ENCODE peak calls at places on chromosomes 12 and 14, in eight cellular contexts. A is GM23338, H is fibroblast of lung, R is cardiac muscle cell, Z is mammary epithelial cell, K is hepatocyte, E is tibial artery, M is A549. T is an unnamed sample.
A peak's percentile ranks its signal among the peaks of the same experiment; 100 is the strongest.

GRCh38 chr12:14614704-14615121 is 47.0 kb upstream of the PLBD1 start:
- DNase-seq in M (no peak), R (no peak), Z (no peak), A (peak; percentile 14), E (no peak), K (no peak), H (no peak), T (peak; percentile 33)

GRCh38 chr14:104390221-104390931 is 189.2 kb upstream of the C14orf180 start:
- DNase-seq in E (no peak), A (no peak), Z (no peak), R (no peak), H (no peak), K (no peak), M (no peak), T (no peak)

GRCh38 chr12:49562233-49562632 is 5.7 kb downstream of the MCRS1 start:
- DNase-seq in K (no peak), E (no peak), A (no peak), Z (no peak), H (no peak), R (no peak), M (no peak), T (no peak)

GRCh38 chr12:57700317-57700716 is 6.4 kb downstream of the OS9 start:
- DNase-seq in R (no peak), A (no peak), K (no peak), H (no peak), Z (no peak), E (no peak), M (no peak), T (no peak)

GRCh38 chr12:24902521-24903304 is 46.2 kb downstream of the BCAT1 start:
- DNase-seq in H (peak; percentile 52), R (peak; percentile 45), Z (peak; percentile 40), A (peak; percentile 79), E (no peak), K (peak; percentile 28), M (no peak), T (no peak)

GRCh38 chr14:104895786-104896642 is 28.7 kb upstream of the PLD4 start:
- DNase-seq in M (no peak), E (no peak), R (no peak), K (peak; percentile 16), A (no peak), Z (no peak), H (no peak), T (no peak)

GRCh38 chr14:100106260-100106659 is 41.0 kb downstream of the EVL start:
- DNase-seq in A (no peak), Z (no peak), M (no peak), R (no peak), H (no peak), E (peak; percentile 17), K (no peak), T (no peak)

GRCh38 chr12:2960432-2960956 is 1.3 kb downstream of the TEAD4 start:
- DNase-seq in H (peak; percentile 64), K (peak; percentile 42), E (no peak), M (peak; percentile 40), A (no peak), R (no peak), Z (peak; percentile 45), T (no peak)

GRCh38 chr14:34488528-34488927 is 26.5 kb upstream of the SPTSSA start:
- DNase-seq in M (no peak), Z (no peak), E (no peak), A (no peak), R (no peak), K (no peak), H (no peak), T (no peak)

GRCh38 chr12:59736359-59736758 is 140.5 kb downstream of the SLC16A7 start:
- DNase-seq in H (no peak), Z (no peak), M (no peak), K (no peak), A (no peak), R (no peak), E (no peak), T (no peak)

GRCh38 chr14:69708586-69709169 is 58.3 kb upstream of the SRSF5 start:
- DNase-seq in M (no peak), H (no peak), Z (no peak), A (peak; percentile 74), K (no peak), R (peak; percentile 30), E (no peak), T (no peak)

GRCh38 chr12:30622509-30622908 is 73.2 kb downstream of the IPO8 start:
- DNase-seq in A (no peak), M (no peak), E (no peak), K (no peak), H (peak; percentile 70), Z (peak; percentile 66), R (no peak), T (no peak)

GRCh38 chr12:120483621-120484020 is 12.3 kb upstream of the DYNLL1 start:
- DNase-seq in R (no peak), Z (no peak), K (no peak), H (no peak), A (no peak), E (no peak), M (no peak), T (no peak)

GRCh38 chr12:119938049-119938667 is 50.9 kb upstream of the BICDL1 start:
- DNase-seq in R (peak; percentile 63), E (peak; percentile 37), K (peak; percentile 74), H (peak; percentile 20), A (peak; percentile 83), Z (peak; percentile 27), M (peak; percentile 81), T (peak; percentile 46)

GRCh38 chr14:88129306-88130056 is 124.5 kb downstream of the GPR65 start:
- DNase-seq in Z (no peak), E (peak; percentile 24), H (peak; percentile 77), M (no peak), A (peak; percentile 28), K (peak; percentile 36), R (peak; percentile 10), T (no peak)

GRCh38 chr12:93886533-93887511 is 209.6 kb downstream of the CRADD start:
- DNase-seq in H (peak; percentile 96), A (no peak), E (no peak), K (no peak), Z (no peak), R (no peak), M (no peak), T (no peak)

GRCh38 chr14:75426332-75427125 is 1.3 kb upstream of the JDP2 start:
- DNase-seq in Z (no peak), E (no peak), K (no peak), M (no peak), H (no peak), R (no peak), A (no peak), T (peak; percentile 64)
- H3K4me1 ChIP-seq in Z (peaks cover 11% of the 10 kb centered on the region), E (peaks cover 28% of the 10 kb centered on the region), K (peaks cover 35% of the 10 kb centered on the region), M (peaks cover 45% of the 10 kb centered on the region), H (peaks cover 6% of the 10 kb centered on the region), R (peaks cover 26% of the 10 kb centered on the region), A (peaks cover 25% of the 10 kb centered on the region), T (peaks cover 10% of the 10 kb centered on the region)

GRCh38 chr14:93972618-93973205 is 3.7 kb downstream of the ASB2 start:
- DNase-seq in Z (no peak), E (no peak), H (no peak), M (no peak), A (no peak), K (no peak), R (no peak), T (no peak)
- H3K4me1 ChIP-seq in Z (no peaks in the 10 kb centered on the region), E (peaks cover 55% of the 10 kb centered on the region), H (no peaks in the 10 kb centered on the region), M (no peaks in the 10 kb centered on the region), A (no peaks in the 10 kb centered on the region), K (no peaks in the 10 kb centered on the region), R (peaks cover 51% of the 10 kb centered on the region), T (peaks cover 38% of the 10 kb centered on the region)

GRCh38 chr12:78081590-78082314 is 251.1 kb downstream of the NAV3 start:
- DNase-seq in R (no peak), M (no peak), K (no peak), Z (no peak), A (no peak), H (no peak), E (no peak), T (no peak)

GRCh38 chr12:78085562-78086182 is 255.0 kb downstream of the NAV3 start:
- DNase-seq in K (no peak), A (no peak), M (no peak), E (no peak), Z (peak; percentile 60), R (no peak), H (peak; percentile 71), T (no peak)

GRCh38 chr12:78088391-78088832 is 257.7 kb downstream of the NAV3 start:
- DNase-seq in M (peak; percentile 1), Z (no peak), R (no peak), E (no peak), K (no peak), A (no peak), H (no peak), T (peak; percentile 53)

GRCh38 chr12:78086553-78087362 is 256.1 kb downstream of the NAV3 start:
- DNase-seq in M (peak; percentile 1), H (no peak), Z (no peak), R (no peak), A (no peak), E (no peak), K (no peak), T (no peak)

GRCh38 chr12:78087363-78087675 is 256.6 kb downstream of the NAV3 start:
- DNase-seq in R (no peak), E (no peak), Z (no peak), A (no peak), M (no peak), H (peak; percentile 30), K (no peak), T (no peak)
- H3K4me1 ChIP-seq in R (no peaks in the 10 kb centered on the region), E (no peaks in the 10 kb centered on the region), Z (no peaks in the 10 kb centered on the region), A (no peaks in the 10 kb centered on the region), M (no peaks in the 10 kb centered on the region), H (peaks cover 10% of the 10 kb centered on the region), K (no peaks in the 10 kb centered on the region), T (peaks cover 5% of the 10 kb centered on the region)

GRCh38 chr14:96106891-96107290 is 67.7 kb downstream of the C14orf132 start:
- DNase-seq in K (no peak), M (no peak), A (no peak), H (no peak), E (peak; percentile 12), Z (no peak), R (no peak), T (no peak)

GRCh38 chr14:96104469-96105057 is 65.4 kb downstream of the C14orf132 start:
- DNase-seq in A (no peak), K (peak; percentile 80), R (no peak), Z (peak; percentile 98), M (peak; percentile 75), H (peak; percentile 98), E (peak; percentile 90), T (peak; percentile 76)

GRCh38 chr14:96103560-96104460 is 64.6 kb downstream of the C14orf132 start:
- DNase-seq in M (no peak), K (no peak), E (peak; percentile 17), A (no peak), H (no peak), R (no peak), Z (no peak), T (no peak)

GRCh38 chr14:96105089-96105920 is 66.1 kb downstream of the C14orf132 start:
- DNase-seq in K (no peak), H (no peak), M (no peak), Z (no peak), E (peak; percentile 14), A (no peak), R (no peak), T (no peak)

DNA sequence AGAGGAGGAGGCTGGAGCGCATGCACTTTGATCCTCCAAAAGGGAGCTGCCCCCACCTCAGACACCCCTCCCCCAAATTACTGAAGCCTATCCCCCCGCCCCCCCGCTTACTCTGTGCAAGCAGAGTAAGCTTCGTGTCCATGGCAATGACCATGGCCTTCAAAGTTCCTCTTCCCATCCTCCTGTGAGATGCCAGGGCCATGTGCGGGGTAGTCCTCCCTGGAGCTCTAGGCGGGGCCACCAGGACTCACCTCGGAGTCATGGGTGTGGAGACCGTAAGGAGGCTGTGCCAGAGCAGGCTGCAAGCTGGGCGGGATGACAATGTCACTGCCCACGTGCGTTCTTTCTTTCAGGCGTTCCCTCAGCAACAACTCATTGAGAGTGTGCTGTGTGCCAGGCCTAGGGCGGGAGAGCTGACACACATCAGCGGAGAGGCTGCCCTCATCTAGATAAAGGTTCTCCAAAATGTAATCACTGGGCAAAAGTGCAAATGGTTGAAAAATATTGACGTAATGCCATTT is 66.8 kb downstream of the C14orf132 start:
- DNase-seq in K (no peak), R (no peak), H (peak; percentile 66), E (peak; percentile 47), A (no peak), Z (peak; percentile 85), M (no peak), T (no peak)
- H3K4me1 ChIP-seq in K (peaks cover 17% of the 10 kb centered on the region), R (no peaks in the 10 kb centered on the region), H (peaks cover 7% of the 10 kb centered on the region), E (no peaks in the 10 kb centered on the region), A (no peaks in the 10 kb centered on the region), Z (peaks cover 21% of the 10 kb centered on the region), M (peaks cover 36% of the 10 kb centered on the region), T (peaks cover 5% of the 10 kb centered on the region)